ENCODE peak calls at places on chromosomes 7 and 10, in six cellular contexts. N is IMR-90, J is cardiac fibroblast, D is psoas muscle, F is dorsolateral prefrontal cortex, C is HCT116. T is an unnamed sample.

GRCh38 chr10:14547826-14548225 is 217.1 kb upstream of the FRMD4A start:
- DNase-seq in N (no peak), D (no peak), J (no peak), C (no peak), F (no peak), T (no peak)

GRCh38 chr7:35736725-35737124 is 41.8 kb upstream of the HERPUD2 start:
- DNase-seq in N (peak), D (no peak), C (no peak), F (no peak), J (peak), T (no peak)

GRCh38 chr7:95901006-95901405 is 128.7 kb downstream of the DYNC1I1 start:
- DNase-seq in J (no peak), C (no peak), F (no peak), N (no peak), D (no peak), T (no peak)

GRCh38 chr7:40219917-40220316 is 85.1 kb downstream of the SUGCT start:
- DNase-seq in N (peak), D (no peak), J (peak), F (no peak), C (no peak), T (peak)

GRCh38 chr10:4763960-4764428 is 62.0 kb upstream of the AKR1E2 start:
- DNase-seq in N (peak), J (peak), C (no peak), F (no peak), D (no peak), T (peak)

GRCh38 chr10:98314577-98315284 is 46.7 kb upstream of the LOXL4 start:
- DNase-seq in F (no peak), J (no peak), C (no peak), N (no peak), D (peak), T (no peak)

GRCh38 chr7:158097511-158098124 is 490.0 kb downstream of the PTPRN2 start:
- DNase-seq in C (no peak), J (no peak), F (peak), N (no peak), D (no peak), T (no peak)

GRCh38 chr10:100934084-100934659 is 21.4 kb downstream of the SLF2 start:
- DNase-seq in J (peak), F (no peak), D (no peak), N (no peak), C (no peak), T (no peak)

GRCh38 chr10:13834581-13835286 is 248.0 kb downstream of the PRPF18 start:
- DNase-seq in D (no peak), F (no peak), J (peak), C (no peak), N (peak), T (no peak)

GRCh38 chr10:32357056-32357735 is 10.2 kb upstream of the EPC1 start:
- DNase-seq in C (no peak), D (no peak), F (no peak), N (no peak), J (no peak), T (no peak)

GRCh38 chr7:8211725-8212096 is 50.3 kb downstream of the ICA1 start:
- DNase-seq in D (no peak), C (no peak), F (no peak), N (no peak), J (no peak), T (no peak)

GRCh38 chr10:98684019-98684899 is 237.5 kb upstream of the HPS1 start:
- DNase-seq in C (no peak), J (no peak), F (no peak), D (no peak), N (no peak), T (no peak)

GRCh38 chr10:45420453-45421192 is 46.6 kb downstream of the ALOX5 start:
- DNase-seq in J (peak), D (peak), F (peak), N (peak), C (no peak), T (peak)

DNA sequence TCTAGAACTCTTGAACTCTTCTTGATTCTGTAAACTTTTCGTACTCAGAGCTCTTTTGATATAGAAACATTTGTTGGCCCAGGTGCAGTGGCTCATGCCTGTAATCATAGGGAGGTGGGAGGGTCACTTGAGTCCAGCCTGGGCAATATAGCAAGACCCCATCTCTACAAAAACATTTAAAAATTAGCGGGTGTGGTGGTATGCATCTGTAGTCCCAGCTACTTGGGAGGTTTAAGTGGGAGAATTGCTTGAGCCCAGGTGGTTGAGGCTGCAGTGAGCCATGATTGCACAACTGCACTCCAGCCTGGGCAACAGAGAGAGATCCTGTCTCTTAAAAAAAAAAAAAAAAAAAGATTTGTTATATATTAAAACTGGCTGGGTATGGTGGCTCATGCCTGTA is 121.6 kb downstream of the BAMBI start:
- DNase-seq in C (no peak), D (no peak), F (no peak), N (no peak), J (no peak), T (no peak)
- H3K4me3 ChIP-seq in C (no peak), D (no peak), F (no peak), N (no peak), J (no peak), T (no peak)

GRCh38 chr7:138981332-138982203 is at the start of gene KIAA1549:
- DNase-seq in F (peak), D (peak), N (peak), J (peak), C (peak), T (no peak)
- TF ChIP-seq CTCF in F (no peak), D (peak), N (peak), J (no peak), C (no peak), T (no peak)

GRCh38 chr7:21771906-21772610 is 173.6 kb downstream of the CDCA7L start:
- DNase-seq in N (no peak), F (no peak), D (no peak), C (no peak), J (peak), T (no peak)
- H3K4me3 ChIP-seq in N (no peak), F (no peak), D (no peak), C (no peak), J (no peak), T (no peak)

GRCh38 chr7:13727279-13727678 is 262.2 kb downstream of the ETV1 start:
- DNase-seq in C (no peak), F (no peak), D (no peak), N (no peak), J (no peak), T (no peak)

GRCh38 chr7:13737563-13737962 is 251.9 kb downstream of the ETV1 start:
- DNase-seq in C (no peak), D (no peak), F (no peak), J (no peak), N (no peak), T (no peak)

GRCh38 chr7:13731643-13732042 is 257.8 kb downstream of the ETV1 start:
- DNase-seq in F (no peak), J (no peak), C (no peak), N (peak), D (no peak), T (no peak)
- TF ChIP-seq CTCF in F (no peak), J (no peak), C (no peak), N (no peak), D (no peak), T (no peak)

DNA sequence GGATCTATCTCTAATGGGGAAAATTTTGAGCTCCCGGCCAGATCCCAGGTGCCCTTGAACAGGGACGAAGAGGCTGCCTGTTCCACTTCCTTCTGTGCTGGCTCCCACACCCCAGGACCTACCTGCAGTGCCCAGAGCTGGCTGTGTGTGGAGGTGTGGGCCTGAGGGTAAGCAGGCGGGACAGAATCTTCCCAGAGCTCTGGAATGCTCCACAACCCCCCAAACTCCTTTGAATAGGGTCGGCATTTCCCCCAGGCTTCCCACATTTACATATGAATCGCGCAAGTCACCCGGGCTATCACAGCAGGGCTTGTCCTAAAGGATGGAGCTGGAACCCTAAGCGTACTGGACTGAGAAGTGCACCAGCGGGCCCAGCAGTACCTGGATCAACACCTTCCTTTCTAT is 95.9 kb downstream of the DNMBP start:
- DNase-seq in D (no peak), C (no peak), F (no peak), N (no peak), J (no peak), T (no peak)
- H3K4me3 ChIP-seq in D (no peak), C (no peak), F (no peak), N (no peak), J (no peak), T (no peak)

GRCh38 chr7:1176891-1177373 is 16.9 kb upstream of the ZFAND2A start:
- DNase-seq in F (peak), C (peak), N (peak), J (peak), D (peak), T (no peak)

GRCh38 chr7:1172666-1173523 is 12.9 kb upstream of the ZFAND2A start:
- DNase-seq in J (no peak), F (no peak), C (no peak), N (no peak), D (no peak), T (no peak)

GRCh38 chr7:1175967-1176851 is 16.2 kb upstream of the ZFAND2A start:
- DNase-seq in D (peak), F (peak), C (peak), N (peak), J (peak), T (no peak)

GRCh38 chr7:1174881-1175596 is 15.0 kb upstream of the ZFAND2A start:
- DNase-seq in J (no peak), F (no peak), D (no peak), N (no peak), C (no peak), T (no peak)

GRCh38 chr7:1175597-1175966 is 15.6 kb upstream of the ZFAND2A start:
- DNase-seq in C (no peak), D (no peak), F (no peak), J (no peak), N (no peak), T (no peak)
- TF ChIP-seq CTCF in C (no peak), D (no peak), F (no peak), J (no peak), N (no peak), T (no peak)

DNA sequence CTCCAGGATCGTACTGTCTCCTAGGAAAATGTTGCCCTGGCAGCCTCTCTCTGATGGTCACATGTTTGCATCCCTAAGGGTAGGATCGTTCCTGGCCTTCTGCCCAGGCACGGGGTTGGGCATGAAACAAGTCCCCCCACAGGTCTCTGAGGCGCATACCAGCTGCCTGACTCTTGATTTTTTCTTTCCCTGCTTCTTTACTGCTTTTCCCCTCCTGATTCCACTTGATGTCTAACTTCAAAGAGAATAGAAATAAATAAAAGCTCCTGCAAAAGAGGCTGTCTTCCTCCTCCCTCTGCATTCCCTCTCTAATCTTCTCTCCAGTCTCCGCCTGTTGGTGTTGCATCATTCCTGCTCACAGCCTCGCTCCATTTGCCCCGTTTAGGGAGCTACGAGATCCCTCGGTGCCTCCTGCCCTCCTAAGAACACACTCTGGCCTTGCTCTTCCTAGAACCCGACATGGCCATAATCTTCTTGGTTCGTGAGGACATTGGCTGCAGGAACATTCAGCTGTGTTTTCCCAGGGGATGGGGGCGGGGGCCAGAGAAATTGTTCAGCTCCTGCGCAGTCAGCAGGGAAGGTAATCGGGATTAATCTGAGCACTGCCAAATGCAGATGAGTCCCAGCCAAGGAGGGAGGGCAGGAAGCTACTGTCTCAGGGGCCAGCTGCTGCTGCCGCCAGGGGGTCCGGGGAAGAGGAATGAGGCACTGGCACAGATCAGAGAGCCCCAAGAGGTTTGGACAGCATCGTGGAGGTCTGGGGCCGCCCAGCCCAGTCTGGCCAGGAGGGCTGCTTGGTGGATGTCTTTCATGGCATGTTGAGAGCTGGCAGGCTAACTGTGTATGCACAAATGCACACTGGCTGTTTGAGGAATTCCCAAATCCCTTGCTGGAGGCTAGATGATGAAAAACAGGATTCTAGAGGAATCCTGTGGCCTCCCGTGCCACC is 26.1 kb downstream of the LEP start:
- DNase-seq in J (peak), N (peak), C (no peak), D (peak), F (peak), T (peak)
- H3K4me3 ChIP-seq in J (peak), N (no peak), C (no peak), D (no peak), F (no peak), T (no peak)

DNA sequence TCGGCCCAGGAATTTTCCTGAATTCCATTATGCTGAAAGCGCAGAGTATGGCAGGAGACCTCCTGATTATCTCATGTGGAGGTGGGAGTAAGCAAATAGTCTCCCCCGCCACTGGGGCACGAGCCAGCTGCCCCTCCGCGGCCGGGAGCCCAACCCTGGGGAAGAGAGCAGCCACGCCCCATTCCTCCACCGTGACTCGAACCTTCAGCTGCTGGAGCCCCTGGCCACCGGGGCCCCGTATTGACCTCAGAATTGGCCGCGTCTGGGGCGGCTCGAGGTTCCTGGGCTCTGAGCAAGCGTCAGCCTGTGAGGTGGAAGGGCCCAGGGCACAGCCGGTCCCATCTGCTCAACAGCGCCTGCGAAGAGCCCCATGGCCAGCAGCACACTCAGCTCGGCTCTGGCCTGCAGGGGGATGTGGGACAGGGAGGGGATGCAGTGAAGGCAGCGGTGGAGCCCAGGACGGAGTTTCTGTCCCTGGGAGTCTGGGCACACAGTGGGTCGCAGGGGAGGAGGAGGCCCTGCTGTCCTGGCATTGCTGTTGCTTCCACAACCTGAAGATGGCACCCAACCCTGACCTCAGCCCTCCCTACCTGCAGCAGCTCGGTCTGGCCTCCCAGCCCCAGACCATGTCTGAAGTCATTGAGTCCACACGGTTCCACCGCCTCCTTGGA is 97.8 kb downstream of the CHST15 start:
- DNase-seq in C (peak), F (no peak), D (peak), N (peak), J (peak), T (no peak)
- TF ChIP-seq CTCF in C (peak), F (peak), D (peak), N (peak), J (peak), T (peak)